ENCODE peak calls at places on chromosome 6, in four cellular contexts. One of them, this sample, is unnamed.

GRCh38 chr6:7542878-7543394 is 1.5 kb downstream of the DSP start:
- DNase-seq in kidney tubule cell: peak; percentile 76
- DNase-seq in HFFc6: peak; percentile 50
- DNase-seq in neuronal stem cell: no peak
- DNase-seq in this sample: no peak

GRCh38 chr6:131954775-131955107 is 3.6 kb upstream of the CCN2 start:
- DNase-seq in kidney tubule cell: peak; percentile 88
- DNase-seq in HFFc6: peak; percentile 62
- DNase-seq in neuronal stem cell: no peak
- DNase-seq in this sample: no peak

GRCh38 chr6:83735461-83735860 is 26.6 kb upstream of the SNAP91 start:
- DNase-seq in kidney tubule cell: no peak
- DNase-seq in HFFc6: no peak
- DNase-seq in neuronal stem cell: no peak
- DNase-seq in this sample: no peak

GRCh38 chr6:43942011-43942442 is 172.0 kb downstream of the VEGFA start:
- DNase-seq in kidney tubule cell: no peak
- DNase-seq in HFFc6: no peak
- DNase-seq in neuronal stem cell: no peak
- DNase-seq in this sample: no peak

GRCh38 chr6:90454835-90455427 is 131.9 kb downstream of the MAP3K7 start:
- DNase-seq in kidney tubule cell: no peak
- DNase-seq in HFFc6: no peak
- DNase-seq in neuronal stem cell: no peak
- DNase-seq in this sample: no peak

GRCh38 chr6:16824804-16825777 is 63.8 kb upstream of the ATXN1 start:
- DNase-seq in kidney tubule cell: no peak
- DNase-seq in HFFc6: no peak
- DNase-seq in neuronal stem cell: no peak
- DNase-seq in this sample: no peak

GRCh38 chr6:142838821-142839685 is 105.9 kb downstream of the HIVEP2 start:
- DNase-seq in kidney tubule cell: peak; percentile 93
- DNase-seq in HFFc6: peak; percentile 54
- DNase-seq in neuronal stem cell: no peak
- DNase-seq in this sample: no peak

GRCh38 chr6:149114167-149114566 is 203.3 kb upstream of the TAB2 start:
- DNase-seq in kidney tubule cell: no peak
- DNase-seq in HFFc6: no peak
- DNase-seq in neuronal stem cell: no peak
- DNase-seq in this sample: no peak

GRCh38 chr6:151796842-151797530 is 10.5 kb upstream of the ESR1 start:
- DNase-seq in kidney tubule cell: no peak
- DNase-seq in HFFc6: no peak
- DNase-seq in neuronal stem cell: no peak
- DNase-seq in this sample: no peak

GRCh38 chr6:79193971-79194370 is 40.5 kb downstream of the HMGN3 start:
- DNase-seq in kidney tubule cell: no peak
- DNase-seq in HFFc6: no peak
- DNase-seq in neuronal stem cell: no peak
- DNase-seq in this sample: no peak

GRCh38 chr6:48775157-48775556 is 664.2 kb upstream of the PTCHD4 start:
- DNase-seq in kidney tubule cell: peak; percentile 4
- DNase-seq in HFFc6: no peak
- DNase-seq in neuronal stem cell: no peak
- DNase-seq in this sample: no peak

GRCh38 chr6:43579171-43579570 is 3.2 kb downstream of the POLH start:
- DNase-seq in kidney tubule cell: peak; percentile 94
- DNase-seq in HFFc6: peak; percentile 9
- DNase-seq in neuronal stem cell: no peak
- DNase-seq in this sample: no peak

GRCh38 chr6:39085129-39085528 is 29.9 kb downstream of the SAYSD1 start:
- DNase-seq in kidney tubule cell: no peak
- DNase-seq in HFFc6: no peak
- DNase-seq in neuronal stem cell: no peak
- DNase-seq in this sample: no peak

GRCh38 chr6:22448311-22448711 is 121.1 kb upstream of the HDGFL1 start:
- DNase-seq in kidney tubule cell: peak; percentile 73
- DNase-seq in HFFc6: no peak
- DNase-seq in neuronal stem cell: peak; percentile 24
- DNase-seq in this sample: no peak

GRCh38 chr6:56046576-56046975 is 171.2 kb upstream of the BMP5 start:
- DNase-seq in kidney tubule cell: peak; percentile 45
- DNase-seq in HFFc6: peak; percentile 59
- DNase-seq in neuronal stem cell: no peak
- DNase-seq in this sample: no peak

GRCh38 chr6:32149932-32150920 is 1.5 kb downstream of the PRRT1 start:
- DNase-seq in kidney tubule cell: no peak
- DNase-seq in HFFc6: no peak
- DNase-seq in neuronal stem cell: no peak
- DNase-seq in this sample: no peak

GRCh38 chr6:134002821-134003220 is 49.6 kb downstream of the SLC2A12 start:
- DNase-seq in kidney tubule cell: peak; percentile 76
- DNase-seq in HFFc6: no peak
- DNase-seq in neuronal stem cell: no peak
- DNase-seq in this sample: no peak

GRCh38 chr6:39941138-39941537 is 6.9 kb upstream of the MOCS1 start:
- DNase-seq in kidney tubule cell: no peak
- DNase-seq in HFFc6: peak; percentile 4
- DNase-seq in neuronal stem cell: no peak
- DNase-seq in this sample: no peak

GRCh38 chr6:39026175-39026574 is 22.4 kb upstream of the GLP1R start:
- DNase-seq in kidney tubule cell: no peak
- DNase-seq in HFFc6: no peak
- DNase-seq in neuronal stem cell: no peak
- DNase-seq in this sample: no peak

GRCh38 chr6:37820713-37821069 is 1.2 kb downstream of the ZFAND3 start:
- DNase-seq in kidney tubule cell: peak; percentile 32
- DNase-seq in HFFc6: no peak
- DNase-seq in neuronal stem cell: no peak
- DNase-seq in this sample: no peak

GRCh38 chr6:91575032-91575431 is 988.2 kb upstream of the MAP3K7 start:
- DNase-seq in kidney tubule cell: peak; percentile 64
- DNase-seq in HFFc6: no peak
- DNase-seq in neuronal stem cell: no peak
- DNase-seq in this sample: no peak

GRCh38 chr6:28585335-28585734 is 59.7 kb downstream of the GPX5 start:
- DNase-seq in kidney tubule cell: peak; percentile 46
- DNase-seq in HFFc6: peak; percentile 68
- DNase-seq in neuronal stem cell: no peak
- DNase-seq in this sample: no peak

GRCh38 chr6:145469021-145469420 is 266.3 kb downstream of the EPM2A start:
- DNase-seq in kidney tubule cell: no peak
- DNase-seq in HFFc6: no peak
- DNase-seq in neuronal stem cell: no peak
- DNase-seq in this sample: no peak

This sample was measured in iPS DF 6.9.